ENCODE peak calls at places on chromosomes 11 and 22, in five cellular contexts. One of them, this sample, is unnamed.

GRCh38 chr11:8776209-8776608 is 93.6 kb downstream of the RPL27A start:
- DNase-seq in mesothelial cell of epicardium: no peak
- DNase-seq in tibial nerve: no peak
- DNase-seq in stimulated activated CD8-positive, alpha-beta memory T cell treated with anti-CD3 and anti-CD28 coated beads, Interleukin-4, amount 100 ng/mL, for 1 hour: no peak
- DNase-seq in IMR-90: no peak
- DNase-seq in this sample: no peak

GRCh38 chr11:45322111-45322705 is 36.1 kb upstream of the SYT13 start:
- DNase-seq in stimulated activated CD8-positive, alpha-beta memory T cell treated with anti-CD3 and anti-CD28 coated beads, Interleukin-4, amount 100 ng/mL, for 1 hour: no peak
- DNase-seq in tibial nerve: no peak
- DNase-seq in IMR-90: no peak
- DNase-seq in mesothelial cell of epicardium: no peak
- DNase-seq in this sample: no peak

GRCh38 chr11:123308077-123308476 is 113.0 kb upstream of the CLMP start:
- DNase-seq in IMR-90: peak; percentile 64
- DNase-seq in stimulated activated CD8-positive, alpha-beta memory T cell treated with anti-CD3 and anti-CD28 coated beads, Interleukin-4, amount 100 ng/mL, for 1 hour: no peak
- DNase-seq in tibial nerve: no peak
- DNase-seq in mesothelial cell of epicardium: no peak
- DNase-seq in this sample: peak; percentile 59

GRCh38 chr11:116333193-116333592 is 439.6 kb downstream of the BUD13 start:
- DNase-seq in IMR-90: no peak
- DNase-seq in mesothelial cell of epicardium: no peak
- DNase-seq in tibial nerve: no peak
- DNase-seq in stimulated activated CD8-positive, alpha-beta memory T cell treated with anti-CD3 and anti-CD28 coated beads, Interleukin-4, amount 100 ng/mL, for 1 hour: no peak
- DNase-seq in this sample: no peak

GRCh38 chr22:20403779-20404140 is 9.8 kb downstream of the ZNF74 start:
- DNase-seq in stimulated activated CD8-positive, alpha-beta memory T cell treated with anti-CD3 and anti-CD28 coated beads, Interleukin-4, amount 100 ng/mL, for 1 hour: no peak
- DNase-seq in tibial nerve: no peak
- DNase-seq in IMR-90: no peak
- DNase-seq in mesothelial cell of epicardium: no peak
- DNase-seq in this sample: no peak

GRCh38 chr11:64208086-64208795 is 1.7 kb downstream of the FERMT3 start:
- DNase-seq in tibial nerve: no peak
- DNase-seq in stimulated activated CD8-positive, alpha-beta memory T cell treated with anti-CD3 and anti-CD28 coated beads, Interleukin-4, amount 100 ng/mL, for 1 hour: no peak
- DNase-seq in mesothelial cell of epicardium: no peak
- DNase-seq in IMR-90: no peak
- DNase-seq in this sample: no peak

GRCh38 chr11:109869536-109869935 is 223.7 kb upstream of the ZC3H12C start:
- DNase-seq in stimulated activated CD8-positive, alpha-beta memory T cell treated with anti-CD3 and anti-CD28 coated beads, Interleukin-4, amount 100 ng/mL, for 1 hour: no peak
- DNase-seq in IMR-90: no peak
- DNase-seq in tibial nerve: no peak
- DNase-seq in mesothelial cell of epicardium: no peak
- DNase-seq in this sample: no peak

GRCh38 chr11:78432058-78432515 is 14.5 kb upstream of the GAB2 start:
- DNase-seq in tibial nerve: no peak
- DNase-seq in stimulated activated CD8-positive, alpha-beta memory T cell treated with anti-CD3 and anti-CD28 coated beads, Interleukin-4, amount 100 ng/mL, for 1 hour: no peak
- DNase-seq in mesothelial cell of epicardium: no peak
- DNase-seq in IMR-90: no peak
- DNase-seq in this sample: peak; percentile 47

GRCh38 chr11:81497202-81497804 is 1236.4 kb downstream of the FAM181B start:
- DNase-seq in mesothelial cell of epicardium: no peak
- DNase-seq in stimulated activated CD8-positive, alpha-beta memory T cell treated with anti-CD3 and anti-CD28 coated beads, Interleukin-4, amount 100 ng/mL, for 1 hour: no peak
- DNase-seq in tibial nerve: no peak
- DNase-seq in IMR-90: peak; percentile 16
- DNase-seq in this sample: peak; percentile 20

GRCh38 chr11:6604081-6604626 is 580 bp downstream of the ILK start:
- DNase-seq in IMR-90: peak; percentile 70
- DNase-seq in tibial nerve: peak; percentile 38
- DNase-seq in mesothelial cell of epicardium: no peak
- DNase-seq in stimulated activated CD8-positive, alpha-beta memory T cell treated with anti-CD3 and anti-CD28 coated beads, Interleukin-4, amount 100 ng/mL, for 1 hour: no peak
- DNase-seq in this sample: peak; percentile 55

GRCh38 chr11:73186294-73186850 is 31.7 kb upstream of the P2RY2 start:
- DNase-seq in IMR-90: no peak
- DNase-seq in tibial nerve: no peak
- DNase-seq in stimulated activated CD8-positive, alpha-beta memory T cell treated with anti-CD3 and anti-CD28 coated beads, Interleukin-4, amount 100 ng/mL, for 1 hour: no peak
- DNase-seq in mesothelial cell of epicardium: no peak
- DNase-seq in this sample: no peak